ENCODE peak calls at places on chromosomes 12 and 14, in ten cellular contexts. One of them, this sample, is unnamed.

GRCh38 chr14:80494769-80495168 is 283.5 kb upstream of the DIO2 start:
- DNase-seq in Panc1: no peak
- DNase-seq in cardiac muscle cell: no peak
- DNase-seq in neural crest cell: no peak
- DNase-seq in kidney: no peak
- DNase-seq in GM20000: no peak
- DNase-seq in nephron progenitor cell: no peak
- DNase-seq in CD8-positive, alpha-beta T cell: no peak
- DNase-seq in MM.1S: no peak
- DNase-seq in BJ: no peak
- DNase-seq in this sample: no peak

GRCh38 chr12:124904306-124905098 is 9.9 kb downstream of the UBC start:
- DNase-seq in Panc1: no peak
- DNase-seq in cardiac muscle cell: peak
- DNase-seq in neural crest cell: peak
- DNase-seq in kidney: peak
- DNase-seq in GM20000: no peak
- DNase-seq in nephron progenitor cell: peak
- DNase-seq in CD8-positive, alpha-beta T cell: no peak
- DNase-seq in MM.1S: no peak
- DNase-seq in BJ: peak
- DNase-seq in this sample: no peak

GRCh38 chr14:85572845-85573244 is 42.9 kb downstream of the FLRT2 start:
- DNase-seq in Panc1: no peak
- DNase-seq in cardiac muscle cell: no peak
- DNase-seq in neural crest cell: no peak
- DNase-seq in kidney: no peak
- DNase-seq in GM20000: no peak
- DNase-seq in nephron progenitor cell: no peak
- DNase-seq in CD8-positive, alpha-beta T cell: no peak
- DNase-seq in MM.1S: no peak
- DNase-seq in BJ: no peak
- DNase-seq in this sample: no peak

GRCh38 chr14:68306265-68306933 is 486.5 kb downstream of the ZFP36L1 start:
- DNase-seq in Panc1: no peak
- DNase-seq in cardiac muscle cell: no peak
- DNase-seq in neural crest cell: no peak
- DNase-seq in kidney: no peak
- DNase-seq in GM20000: peak
- DNase-seq in nephron progenitor cell: no peak
- DNase-seq in CD8-positive, alpha-beta T cell: no peak
- DNase-seq in MM.1S: peak
- DNase-seq in BJ: no peak
- DNase-seq in this sample: peak

GRCh38 chr14:106556665-106557289 is 1030.4 kb downstream of the TMEM121 start:
- DNase-seq in Panc1: peak
- DNase-seq in cardiac muscle cell: no peak
- DNase-seq in neural crest cell: no peak
- DNase-seq in kidney: peak
- DNase-seq in GM20000: peak
- DNase-seq in nephron progenitor cell: no peak
- DNase-seq in CD8-positive, alpha-beta T cell: peak
- DNase-seq in MM.1S: peak
- DNase-seq in BJ: no peak
- DNase-seq in this sample: peak

GRCh38 chr14:77181603-77182437 is at the start of gene TMEM63C:
- DNase-seq in Panc1: no peak
- DNase-seq in cardiac muscle cell: peak
- DNase-seq in neural crest cell: peak
- DNase-seq in kidney: peak
- DNase-seq in GM20000: peak
- DNase-seq in nephron progenitor cell: peak
- DNase-seq in CD8-positive, alpha-beta T cell: peak
- DNase-seq in MM.1S: peak
- DNase-seq in BJ: no peak
- DNase-seq in this sample: peak

GRCh38 chr12:80129895-80130535 is 30.7 kb downstream of the OTOGL start:
- DNase-seq in Panc1: no peak
- DNase-seq in cardiac muscle cell: peak
- DNase-seq in neural crest cell: no peak
- DNase-seq in kidney: no peak
- DNase-seq in GM20000: no peak
- DNase-seq in nephron progenitor cell: no peak
- DNase-seq in CD8-positive, alpha-beta T cell: no peak
- DNase-seq in MM.1S: no peak
- DNase-seq in BJ: no peak
- DNase-seq in this sample: no peak

GRCh38 chr12:56410768-56411167 is 38.5 kb downstream of the TIMELESS start:
- DNase-seq in Panc1: no peak
- DNase-seq in cardiac muscle cell: no peak
- DNase-seq in neural crest cell: no peak
- DNase-seq in kidney: no peak
- DNase-seq in GM20000: no peak
- DNase-seq in nephron progenitor cell: no peak
- DNase-seq in CD8-positive, alpha-beta T cell: no peak
- DNase-seq in MM.1S: no peak
- DNase-seq in BJ: no peak
- DNase-seq in this sample: no peak

GRCh38 chr14:64705406-64706118 is 1.3 kb downstream of the PLEKHG3 start:
- DNase-seq in Panc1: no peak
- DNase-seq in cardiac muscle cell: no peak
- DNase-seq in neural crest cell: no peak
- DNase-seq in kidney: peak
- DNase-seq in GM20000: peak
- DNase-seq in nephron progenitor cell: peak
- DNase-seq in CD8-positive, alpha-beta T cell: no peak
- DNase-seq in MM.1S: no peak
- DNase-seq in BJ: no peak
- DNase-seq in this sample: no peak

GRCh38 chr14:51597511-51597920 is 54.2 kb upstream of the FRMD6 start:
- DNase-seq in Panc1: no peak
- DNase-seq in cardiac muscle cell: no peak
- DNase-seq in neural crest cell: no peak
- DNase-seq in kidney: no peak
- DNase-seq in GM20000: no peak
- DNase-seq in nephron progenitor cell: no peak
- DNase-seq in CD8-positive, alpha-beta T cell: no peak
- DNase-seq in MM.1S: no peak
- DNase-seq in BJ: peak
- DNase-seq in this sample: no peak

GRCh38 chr12:131461096-131461495 is 249.8 kb upstream of the SFSWAP start:
- DNase-seq in Panc1: no peak
- DNase-seq in cardiac muscle cell: no peak
- DNase-seq in neural crest cell: no peak
- DNase-seq in kidney: no peak
- DNase-seq in GM20000: no peak
- DNase-seq in nephron progenitor cell: no peak
- DNase-seq in CD8-positive, alpha-beta T cell: no peak
- DNase-seq in MM.1S: no peak
- DNase-seq in BJ: no peak
- DNase-seq in this sample: no peak

GRCh38 chr12:102689701-102690100 is 209.3 kb upstream of the IGF1 start:
- DNase-seq in Panc1: no peak
- DNase-seq in cardiac muscle cell: no peak
- DNase-seq in neural crest cell: no peak
- DNase-seq in kidney: no peak
- DNase-seq in GM20000: no peak
- DNase-seq in nephron progenitor cell: no peak
- DNase-seq in CD8-positive, alpha-beta T cell: no peak
- DNase-seq in MM.1S: no peak
- DNase-seq in BJ: no peak
- DNase-seq in this sample: no peak

GRCh38 chr14:100747021-100747586 is 20.4 kb downstream of the DLK1 start:
- DNase-seq in Panc1: peak
- DNase-seq in cardiac muscle cell: no peak
- DNase-seq in neural crest cell: no peak
- DNase-seq in kidney: peak
- DNase-seq in GM20000: no peak
- DNase-seq in nephron progenitor cell: no peak
- DNase-seq in CD8-positive, alpha-beta T cell: no peak
- DNase-seq in MM.1S: no peak
- DNase-seq in BJ: peak
- DNase-seq in this sample: no peak

GRCh38 chr14:62420853-62421252 is 624.4 kb downstream of the KCNH5 start:
- DNase-seq in Panc1: no peak
- DNase-seq in cardiac muscle cell: no peak
- DNase-seq in neural crest cell: no peak
- DNase-seq in kidney: no peak
- DNase-seq in GM20000: no peak
- DNase-seq in nephron progenitor cell: no peak
- DNase-seq in CD8-positive, alpha-beta T cell: no peak
- DNase-seq in MM.1S: no peak
- DNase-seq in BJ: no peak
- DNase-seq in this sample: no peak

GRCh38 chr14:20935303-20935984 is 19.8 kb upstream of the RNASE2 start:
- DNase-seq in Panc1: no peak
- DNase-seq in cardiac muscle cell: no peak
- DNase-seq in neural crest cell: no peak
- DNase-seq in kidney: no peak
- DNase-seq in GM20000: no peak
- DNase-seq in nephron progenitor cell: no peak
- DNase-seq in CD8-positive, alpha-beta T cell: no peak
- DNase-seq in MM.1S: no peak
- DNase-seq in BJ: no peak
- DNase-seq in this sample: no peak

DNA sequence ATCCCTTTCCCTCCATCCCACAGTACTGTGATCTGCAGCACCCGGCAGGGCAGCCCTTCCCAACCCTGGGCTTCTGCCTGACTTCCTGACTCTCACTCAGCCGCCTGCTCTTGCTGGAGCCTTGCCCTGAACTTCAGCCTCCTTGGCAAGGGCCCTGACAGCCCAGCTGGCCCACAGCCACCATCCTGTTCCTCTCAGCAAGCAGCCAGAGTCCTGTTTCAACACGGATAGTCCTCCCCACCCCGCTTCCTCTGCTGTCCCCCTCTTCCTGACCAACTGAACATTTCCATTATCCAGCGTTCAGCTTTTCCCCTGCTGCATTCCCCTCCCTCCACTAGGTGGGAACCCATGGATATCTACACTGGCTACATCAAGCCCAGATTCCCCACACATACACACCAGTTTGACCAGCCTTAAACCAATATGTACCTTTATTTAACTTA is 74.0 kb upstream of the MDM1 start:
- DNase-seq in Panc1: no peak
- DNase-seq in cardiac muscle cell: no peak
- DNase-seq in neural crest cell: no peak
- DNase-seq in kidney: peak
- DNase-seq in GM20000: no peak
- DNase-seq in nephron progenitor cell: no peak
- DNase-seq in CD8-positive, alpha-beta T cell: no peak
- DNase-seq in MM.1S: no peak
- DNase-seq in BJ: peak
- DNase-seq in this sample: no peak
- TF ChIP-seq CTCF in Panc1: peak
- TF ChIP-seq CTCF in cardiac muscle cell: peak
- TF ChIP-seq CTCF in neural crest cell: no peak
- TF ChIP-seq CTCF in kidney: peak
- TF ChIP-seq CTCF in GM20000: no peak
- TF ChIP-seq CTCF in nephron progenitor cell: no peak
- TF ChIP-seq CTCF in CD8-positive, alpha-beta T cell: no peak
- TF ChIP-seq CTCF in MM.1S: no peak
- TF ChIP-seq CTCF in BJ: peak
- TF ChIP-seq CTCF in this sample: no peak

GRCh38 chr14:95056476-95056875 is 100.9 kb downstream of the DICER1 start:
- DNase-seq in Panc1: no peak
- DNase-seq in cardiac muscle cell: no peak
- DNase-seq in neural crest cell: no peak
- DNase-seq in kidney: no peak
- DNase-seq in GM20000: no peak
- DNase-seq in nephron progenitor cell: no peak
- DNase-seq in CD8-positive, alpha-beta T cell: no peak
- DNase-seq in MM.1S: no peak
- DNase-seq in BJ: no peak
- DNase-seq in this sample: no peak
- TF ChIP-seq CTCF in Panc1: no peak
- TF ChIP-seq CTCF in cardiac muscle cell: no peak
- TF ChIP-seq CTCF in neural crest cell: no peak
- TF ChIP-seq CTCF in kidney: no peak
- TF ChIP-seq CTCF in GM20000: no peak
- TF ChIP-seq CTCF in nephron progenitor cell: no peak
- TF ChIP-seq CTCF in CD8-positive, alpha-beta T cell: no peak
- TF ChIP-seq CTCF in MM.1S: no peak
- TF ChIP-seq CTCF in BJ: no peak
- TF ChIP-seq CTCF in this sample: no peak

GRCh38 chr14:34059037-34059924 is 108.4 kb upstream of the EGLN3 start:
- DNase-seq in Panc1: no peak
- DNase-seq in cardiac muscle cell: no peak
- DNase-seq in neural crest cell: no peak
- DNase-seq in kidney: no peak
- DNase-seq in GM20000: no peak
- DNase-seq in nephron progenitor cell: no peak
- DNase-seq in CD8-positive, alpha-beta T cell: no peak
- DNase-seq in MM.1S: no peak
- DNase-seq in BJ: no peak
- DNase-seq in this sample: no peak

GRCh38 chr14:34058510-34058909 is 107.6 kb upstream of the EGLN3 start:
- DNase-seq in Panc1: no peak
- DNase-seq in cardiac muscle cell: no peak
- DNase-seq in neural crest cell: no peak
- DNase-seq in kidney: no peak
- DNase-seq in GM20000: no peak
- DNase-seq in nephron progenitor cell: no peak
- DNase-seq in CD8-positive, alpha-beta T cell: no peak
- DNase-seq in MM.1S: no peak
- DNase-seq in BJ: no peak
- DNase-seq in this sample: no peak

GRCh38 chr14:34062353-34062973 is 111.6 kb upstream of the EGLN3 start:
- DNase-seq in Panc1: no peak
- DNase-seq in cardiac muscle cell: no peak
- DNase-seq in neural crest cell: no peak
- DNase-seq in kidney: no peak
- DNase-seq in GM20000: no peak
- DNase-seq in nephron progenitor cell: no peak
- DNase-seq in CD8-positive, alpha-beta T cell: no peak
- DNase-seq in MM.1S: no peak
- DNase-seq in BJ: no peak
- DNase-seq in this sample: no peak

GRCh38 chr14:34060747-34061050 is 109.8 kb upstream of the EGLN3 start:
- DNase-seq in Panc1: no peak
- DNase-seq in cardiac muscle cell: peak
- DNase-seq in neural crest cell: no peak
- DNase-seq in kidney: no peak
- DNase-seq in GM20000: no peak
- DNase-seq in nephron progenitor cell: no peak
- DNase-seq in CD8-positive, alpha-beta T cell: no peak
- DNase-seq in MM.1S: no peak
- DNase-seq in BJ: no peak
- DNase-seq in this sample: no peak

GRCh38 chr14:34059925-34060746 is 109.3 kb upstream of the EGLN3 start:
- DNase-seq in Panc1: no peak
- DNase-seq in cardiac muscle cell: peak
- DNase-seq in neural crest cell: peak
- DNase-seq in kidney: peak
- DNase-seq in GM20000: peak
- DNase-seq in nephron progenitor cell: peak
- DNase-seq in CD8-positive, alpha-beta T cell: peak
- DNase-seq in MM.1S: no peak
- DNase-seq in BJ: no peak
- DNase-seq in this sample: peak
- TF ChIP-seq CTCF in Panc1: peak
- TF ChIP-seq CTCF in cardiac muscle cell: peak
- TF ChIP-seq CTCF in neural crest cell: no peak
- TF ChIP-seq CTCF in kidney: peak
- TF ChIP-seq CTCF in GM20000: peak
- TF ChIP-seq CTCF in nephron progenitor cell: no peak
- TF ChIP-seq CTCF in CD8-positive, alpha-beta T cell: no peak
- TF ChIP-seq CTCF in MM.1S: no peak
- TF ChIP-seq CTCF in BJ: peak
- TF ChIP-seq CTCF in this sample: peak

GRCh38 chr12:113598815-113599406 is 127.2 kb upstream of the LHX5 start:
- DNase-seq in Panc1: no peak
- DNase-seq in cardiac muscle cell: no peak
- DNase-seq in neural crest cell: no peak
- DNase-seq in kidney: no peak
- DNase-seq in GM20000: no peak
- DNase-seq in nephron progenitor cell: no peak
- DNase-seq in CD8-positive, alpha-beta T cell: no peak
- DNase-seq in MM.1S: no peak
- DNase-seq in BJ: no peak
- DNase-seq in this sample: no peak
- TF ChIP-seq CTCF in Panc1: no peak
- TF ChIP-seq CTCF in cardiac muscle cell: no peak
- TF ChIP-seq CTCF in neural crest cell: no peak
- TF ChIP-seq CTCF in kidney: no peak
- TF ChIP-seq CTCF in GM20000: no peak
- TF ChIP-seq CTCF in nephron progenitor cell: no peak
- TF ChIP-seq CTCF in CD8-positive, alpha-beta T cell: no peak
- TF ChIP-seq CTCF in MM.1S: no peak
- TF ChIP-seq CTCF in BJ: no peak
- TF ChIP-seq CTCF in this sample: no peak

This sample was measured in GM13977.